ENCODE peak calls at places on chromosomes 12 and 14, in four cellular contexts. One of them, this sample, is unnamed.

GRCh38 chr12:107536613-107537012 is 149.0 kb upstream of the PWP1 start:
- DNase-seq in MCF 10A: no peak
- DNase-seq in left lobe of liver: no peak
- DNase-seq in NT2/D1: no peak
- DNase-seq in this sample: no peak

GRCh38 chr12:118126119-118126757 is 9.7 kb upstream of the PEBP1 start:
- DNase-seq in left lobe of liver: peak; percentile 94
- DNase-seq in MCF 10A: no peak
- DNase-seq in NT2/D1: no peak
- DNase-seq in this sample: no peak

GRCh38 chr12:131473721-131474709 is 236.9 kb upstream of the SFSWAP start:
- DNase-seq in NT2/D1: no peak
- DNase-seq in MCF 10A: no peak
- DNase-seq in left lobe of liver: peak; percentile 34
- DNase-seq in this sample: no peak

GRCh38 chr12:46386360-46386867 is 13.8 kb upstream of the SLC38A2 start:
- DNase-seq in left lobe of liver: no peak
- DNase-seq in MCF 10A: peak; percentile 89
- DNase-seq in NT2/D1: no peak
- DNase-seq in this sample: no peak

GRCh38 chr14:50395448-50395847 is 1.2 kb downstream of the CDKL1 start:
- DNase-seq in left lobe of liver: no peak
- DNase-seq in NT2/D1: no peak
- DNase-seq in MCF 10A: peak; percentile 30
- DNase-seq in this sample: no peak

GRCh38 chr12:90945070-90945649 is 9.8 kb downstream of the CCER1 start:
- DNase-seq in MCF 10A: peak; percentile 34
- DNase-seq in NT2/D1: no peak
- DNase-seq in left lobe of liver: no peak
- DNase-seq in this sample: no peak

GRCh38 chr12:121796855-121797751 is 3.6 kb upstream of the RHOF start:
- DNase-seq in NT2/D1: no peak
- DNase-seq in left lobe of liver: peak; percentile 100
- DNase-seq in MCF 10A: peak; percentile 86
- DNase-seq in this sample: peak; percentile 71

GRCh38 chr14:95045836-95046430 is 111.4 kb downstream of the DICER1 start:
- DNase-seq in MCF 10A: no peak
- DNase-seq in left lobe of liver: no peak
- DNase-seq in NT2/D1: no peak
- DNase-seq in this sample: no peak

GRCh38 chr12:95169368-95169767 is 47.9 kb downstream of the FGD6 start:
- DNase-seq in MCF 10A: peak; percentile 60
- DNase-seq in NT2/D1: no peak
- DNase-seq in left lobe of liver: no peak
- DNase-seq in this sample: no peak

GRCh38 chr14:54600685-54601084 is 33.8 kb downstream of the SAMD4A start:
- DNase-seq in left lobe of liver: no peak
- DNase-seq in MCF 10A: no peak
- DNase-seq in NT2/D1: no peak
- DNase-seq in this sample: no peak

GRCh38 chr14:106872619-106873446 is 1346.5 kb downstream of the TMEM121 start:
- DNase-seq in MCF 10A: peak; percentile 90
- DNase-seq in left lobe of liver: peak; percentile 71
- DNase-seq in NT2/D1: no peak
- DNase-seq in this sample: no peak

GRCh38 chr14:67191768-67192290 is 2.6 kb downstream of the GARIN2 start:
- DNase-seq in MCF 10A: no peak
- DNase-seq in left lobe of liver: no peak
- DNase-seq in NT2/D1: no peak
- DNase-seq in this sample: no peak

GRCh38 chr14:67358914-67359313 is 690 bp downstream of the ATP6V1D start:
- DNase-seq in NT2/D1: no peak
- DNase-seq in left lobe of liver: no peak
- DNase-seq in MCF 10A: peak; percentile 19
- DNase-seq in this sample: peak; percentile 6

GRCh38 chr12:10016881-10017280 is 6.5 kb downstream of the CLEC12B start:
- DNase-seq in MCF 10A: peak; percentile 37
- DNase-seq in NT2/D1: no peak
- DNase-seq in left lobe of liver: no peak
- DNase-seq in this sample: no peak

GRCh38 chr12:56941299-56942017 is 7.2 kb upstream of the SDR9C7 start:
- DNase-seq in MCF 10A: peak; percentile 80
- DNase-seq in left lobe of liver: peak; percentile 64
- DNase-seq in NT2/D1: no peak
- DNase-seq in this sample: no peak

GRCh38 chr12:31585271-31585670 is 5.7 kb downstream of the DENND5B start:
- DNase-seq in left lobe of liver: no peak
- DNase-seq in MCF 10A: no peak
- DNase-seq in NT2/D1: no peak
- DNase-seq in this sample: no peak

GRCh38 chr12:71354871-71355270 is 84.7 kb upstream of the LGR5 start:
- DNase-seq in MCF 10A: no peak
- DNase-seq in NT2/D1: no peak
- DNase-seq in left lobe of liver: no peak
- DNase-seq in this sample: peak; percentile 6

GRCh38 chr12:93793983-93794382 is 116.8 kb downstream of the CRADD start:
- DNase-seq in left lobe of liver: no peak
- DNase-seq in MCF 10A: no peak
- DNase-seq in NT2/D1: no peak
- DNase-seq in this sample: no peak

GRCh38 chr12:6069452-6070093 is 54.9 kb downstream of the VWF start:
- DNase-seq in MCF 10A: peak; percentile 79
- DNase-seq in NT2/D1: no peak
- DNase-seq in left lobe of liver: no peak
- DNase-seq in this sample: no peak

GRCh38 chr14:78637903-78638302 is 467.7 kb downstream of the NRXN3 start:
- DNase-seq in MCF 10A: no peak
- DNase-seq in left lobe of liver: no peak
- DNase-seq in NT2/D1: no peak
- DNase-seq in this sample: no peak

GRCh38 chr12:24993756-24994155 is 44.9 kb upstream of the BCAT1 start:
- DNase-seq in left lobe of liver: no peak
- DNase-seq in MCF 10A: no peak
- DNase-seq in NT2/D1: no peak
- DNase-seq in this sample: no peak

GRCh38 chr14:104794641-104795467 is 694 bp downstream of the AKT1 start:
- DNase-seq in NT2/D1: no peak
- DNase-seq in MCF 10A: peak; percentile 42
- DNase-seq in left lobe of liver: no peak
- DNase-seq in this sample: no peak

GRCh38 chr12:100554608-100555077 is 18.8 kb upstream of the GAS2L3 start:
- DNase-seq in MCF 10A: peak; percentile 91
- DNase-seq in NT2/D1: peak; percentile 78
- DNase-seq in left lobe of liver: no peak
- DNase-seq in this sample: peak; percentile 73

GRCh38 chr12:113170926-113171325 is 14.4 kb downstream of the DDX54 start:
- DNase-seq in NT2/D1: no peak
- DNase-seq in left lobe of liver: no peak
- DNase-seq in MCF 10A: no peak
- DNase-seq in this sample: no peak

GRCh38 chr14:99189201-99189801 is 82.7 kb downstream of the BCL11B start:
- DNase-seq in NT2/D1: no peak
- DNase-seq in MCF 10A: no peak
- DNase-seq in left lobe of liver: peak; percentile 33
- DNase-seq in this sample: no peak

GRCh38 chr12:106774808-106775524 is 484 bp downstream of the RIC8B start:
- DNase-seq in NT2/D1: no peak
- DNase-seq in MCF 10A: peak; percentile 2
- DNase-seq in left lobe of liver: no peak
- DNase-seq in this sample: no peak

This sample was measured in neuronal stem cell.